ENCODE peak calls at places on chromosomes 2 and 18, in four cellular contexts. U, Q, B and O are unnamed samples.
A peak's percentile ranks its signal among the peaks of the same experiment; 100 is the strongest.

GRCh38 chr2:11305958-11306357 is 38.5 kb downstream of the ROCK2 start:
- DNase-seq in Q (no peak), B (no peak), U (peak; percentile 78), O (no peak)

GRCh38 chr2:99775585-99775984 is 285.8 kb upstream of the REV1 start:
- DNase-seq in Q (no peak), U (no peak), B (no peak), O (no peak)

GRCh38 chr2:176553685-176554106 is 284.5 kb downstream of the MTX2 start:
- DNase-seq in U (peak; percentile 73), Q (peak; percentile 66), B (peak; percentile 50), O (peak; percentile 71)

GRCh38 chr18:4119127-4119648 is 335.9 kb downstream of the DLGAP1 start:
- DNase-seq in Q (no peak), U (no peak), B (no peak), O (no peak)

GRCh38 chr18:12041561-12041960 is 52.1 kb upstream of the ANKRD62 start:
- DNase-seq in Q (no peak), B (no peak), U (peak; percentile 78), O (no peak)

GRCh38 chr18:45617284-45617683 is 2.0 kb downstream of the SLC14A2 start:
- DNase-seq in U (peak; percentile 84), B (peak; percentile 82), Q (peak; percentile 55), O (no peak)

GRCh38 chr18:57767259-57768050 is 35.7 kb downstream of the ATP8B1 start:
- DNase-seq in Q (no peak), B (peak; percentile 24), U (no peak), O (no peak)

GRCh38 chr2:85957256-85957655 is 68.5 kb upstream of the ST3GAL5 start:
- DNase-seq in U (no peak), B (no peak), Q (no peak), O (no peak)

GRCh38 chr2:238169708-238170251 is 11.0 kb downstream of the ERFE start:
- DNase-seq in U (peak; percentile 97), B (peak; percentile 44), Q (no peak), O (no peak)

GRCh38 chr2:121387591-121388325 is 102.8 kb upstream of the TFCP2L1 start:
- DNase-seq in Q (no peak), B (no peak), U (no peak), O (no peak)

GRCh38 chr2:10499275-10499907 is 51.3 kb upstream of the ODC1 start:
- DNase-seq in Q (no peak), U (no peak), B (no peak), O (no peak)

GRCh38 chr18:37483221-37483971 is 82.2 kb downstream of the CELF4 start:
- DNase-seq in B (no peak), Q (no peak), U (peak; percentile 55), O (peak; percentile 39)
- H3K27me3 ChIP-seq in B (peaks cover 62% of the 10 kb centered on the region), Q (peaks cover 48% of the 10 kb centered on the region), U (peaks cover 46% of the 10 kb centered on the region), O (no peaks in the 10 kb centered on the region)

GRCh38 chr18:36812686-36813085 is 16.1 kb downstream of the TPGS2 start:
- DNase-seq in Q (no peak), U (peak; percentile 74), B (no peak), O (no peak)

GRCh38 chr18:36811955-36812354 is 16.8 kb downstream of the TPGS2 start:
- DNase-seq in Q (no peak), U (peak; percentile 28), B (no peak), O (no peak)

GRCh38 chr18:36808681-36809080 is 20.1 kb downstream of the TPGS2 start:
- DNase-seq in B (no peak), U (peak; percentile 57), Q (no peak), O (no peak)

GRCh38 chr18:36811430-36811829 is 17.4 kb downstream of the TPGS2 start:
- DNase-seq in Q (no peak), U (peak; percentile 58), B (no peak), O (no peak)

GRCh38 chr18:36809590-36810381 is 19.0 kb downstream of the TPGS2 start:
- DNase-seq in B (no peak), Q (no peak), U (peak; percentile 82), O (peak; percentile 61)
- H3K36me3 ChIP-seq in B (no peaks in the 10 kb centered on the region), Q (peaks cover 34% of the 10 kb centered on the region), U (no peaks in the 10 kb centered on the region), O (peaks cover 4% of the 10 kb centered on the region)

GRCh38 chr2:172178035-172178434 is 75.3 kb upstream of the DLX2 start:
- DNase-seq in Q (no peak), B (no peak), U (no peak), O (no peak)
- H3K27ac ChIP-seq in Q (no peak overlapping the region), B (no peak overlapping the region), U (no peak overlapping the region), O (no peak overlapping the region)

DNA sequence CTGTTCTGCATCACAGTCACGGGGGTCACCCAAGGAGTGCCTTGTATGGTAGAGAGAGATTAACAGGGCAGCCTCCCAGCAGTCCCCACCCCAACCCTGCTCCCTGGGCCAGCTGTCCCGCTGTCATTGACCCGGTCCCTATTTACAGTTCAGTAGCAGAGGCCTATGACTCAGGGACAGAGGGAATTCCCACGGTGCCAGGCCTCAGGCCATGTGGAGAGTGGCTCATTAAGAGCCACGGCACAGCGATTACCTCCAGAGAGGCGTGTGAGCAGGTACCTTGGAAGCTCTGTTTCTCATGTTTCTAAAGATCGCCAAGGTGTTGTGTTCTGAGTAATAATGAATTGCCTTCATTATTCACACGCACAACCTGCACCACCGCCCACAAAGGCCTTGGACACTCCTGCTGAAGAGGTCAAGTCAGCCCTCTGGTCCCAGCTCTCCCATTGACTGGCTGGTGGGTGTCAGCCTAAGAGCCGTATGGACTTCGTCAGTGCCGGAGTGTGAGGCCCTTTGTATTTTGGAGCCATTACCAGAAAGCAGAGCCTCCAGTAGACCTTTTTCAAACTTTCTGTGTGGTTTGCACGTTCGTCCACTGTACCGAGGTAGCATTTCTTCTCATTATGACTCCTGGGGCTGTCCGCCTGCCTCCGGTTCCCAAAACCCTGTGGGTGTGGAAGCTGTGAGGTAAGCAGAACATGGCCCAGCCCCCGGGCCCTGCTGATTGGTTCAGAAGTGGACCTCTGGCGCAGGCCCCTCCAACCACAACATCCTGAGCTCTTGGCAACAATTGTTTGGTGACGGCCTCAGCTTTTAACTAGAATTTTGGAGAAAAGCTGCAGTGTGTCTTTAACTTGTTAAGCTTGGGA is 47.0 kb downstream of the SERTAD2 start:
- DNase-seq in U (peak; percentile 88), Q (peak; percentile 91), B (peak; percentile 88), O (peak; percentile 87)
- H3K27me3 ChIP-seq in U (no peaks in the 10 kb centered on the region), Q (no peaks in the 10 kb centered on the region), B (no peaks in the 10 kb centered on the region), O (no peaks in the 10 kb centered on the region)

GRCh38 chr2:235774153-235774552 is 280.3 kb downstream of the AGAP1 start:
- DNase-seq in Q (no peak), U (no peak), B (no peak), O (no peak)

GRCh38 chr2:235779444-235779896 is 285.6 kb downstream of the AGAP1 start:
- DNase-seq in B (peak; percentile 69), Q (peak; percentile 68), U (peak; percentile 75), O (peak; percentile 86)

GRCh38 chr2:235780410-235780809 is 286.6 kb downstream of the AGAP1 start:
- DNase-seq in U (no peak), B (no peak), Q (no peak), O (no peak)

GRCh38 chr2:235773188-235773928 is 279.5 kb downstream of the AGAP1 start:
- DNase-seq in U (no peak), Q (no peak), B (no peak), O (no peak)

DNA sequence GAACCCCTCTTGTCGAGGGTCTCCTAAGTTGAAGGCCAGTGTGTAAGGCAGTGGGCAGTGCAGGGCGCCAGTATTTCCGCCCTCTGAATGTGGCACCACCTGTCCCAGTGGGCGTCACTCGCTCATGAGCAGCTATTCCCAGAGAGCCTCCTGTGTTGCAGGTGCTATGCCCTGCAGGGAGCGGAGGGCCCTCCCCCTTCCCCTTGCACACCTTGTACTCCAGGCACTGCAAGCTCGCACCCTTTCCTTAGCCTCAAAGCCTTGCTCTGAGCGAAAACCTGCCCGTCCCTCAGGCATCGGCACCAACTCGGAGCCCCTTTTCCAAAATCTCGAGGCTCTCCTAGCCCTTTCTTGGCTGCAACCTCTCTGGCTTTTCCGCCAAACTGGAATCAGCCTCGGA is 282.7 kb downstream of the AGAP1 start:
- DNase-seq in U (no peak), Q (no peak), B (no peak), O (no peak)
- H3K36me3 ChIP-seq in U (peaks cover 3% of the 10 kb centered on the region), Q (peaks cover 11% of the 10 kb centered on the region), B (no peaks in the 10 kb centered on the region), O (no peaks in the 10 kb centered on the region)

DNA sequence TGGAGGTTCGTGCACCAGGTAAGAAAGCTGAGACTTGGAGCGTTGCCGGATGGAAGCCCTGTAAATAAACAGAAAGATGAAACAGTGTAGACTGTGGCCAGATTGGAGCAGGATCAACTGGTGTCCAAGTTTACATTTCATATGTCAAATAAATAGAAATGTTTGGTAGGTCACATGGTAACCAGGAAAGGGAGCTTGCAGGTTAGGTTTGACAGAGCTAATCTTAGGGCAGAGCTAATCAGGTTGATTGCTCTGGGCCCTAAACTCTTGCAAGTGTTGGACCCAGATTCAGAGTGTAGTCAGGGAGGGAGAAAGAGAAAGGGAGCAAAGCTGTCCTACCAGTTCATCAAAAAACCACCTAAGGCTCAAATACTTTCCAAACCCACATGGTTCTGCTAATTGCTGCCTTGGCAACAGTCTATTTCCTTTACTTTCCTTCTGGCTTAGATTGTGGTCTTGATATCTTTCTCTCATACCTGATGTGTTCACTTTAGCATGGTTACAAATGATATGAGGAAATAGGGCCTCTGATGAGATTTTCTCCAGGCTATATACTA is 63.2 kb downstream of the G6PC2 start:
- DNase-seq in Q (no peak), U (no peak), B (no peak), O (no peak)
- H3K27ac ChIP-seq in Q (no peak overlapping the region), U (no peak overlapping the region), B (no peak overlapping the region), O (no peak overlapping the region)

DNA sequence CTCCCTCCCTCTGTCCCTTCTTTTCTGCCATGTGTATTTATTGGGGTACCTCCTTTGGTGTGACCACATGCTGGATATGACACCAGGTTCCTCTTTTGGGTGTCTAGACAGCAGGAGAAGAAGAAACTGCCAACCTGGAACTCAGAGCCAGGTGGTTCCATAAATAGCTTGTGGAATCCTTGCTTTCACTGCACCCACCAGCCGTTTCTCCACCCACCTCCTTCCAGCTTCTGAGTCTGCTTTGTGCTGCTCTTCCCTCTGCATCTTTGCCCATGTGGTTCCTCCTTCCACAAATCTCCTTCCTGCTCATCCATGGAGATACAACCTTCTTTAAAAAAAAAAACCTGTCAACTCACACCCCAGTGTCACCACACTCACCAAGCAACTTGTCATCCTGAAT is 80.2 kb upstream of the SKOR2 start:
- DNase-seq in U (no peak), Q (no peak), B (no peak), O (no peak)
- H3K27me3 ChIP-seq in U (no peaks in the 10 kb centered on the region), Q (no peaks in the 10 kb centered on the region), B (peaks cover 16% of the 10 kb centered on the region), O (no peaks in the 10 kb centered on the region)

GRCh38 chr2:215411941-215412743 is 23.7 kb downstream of the FN1 start:
- DNase-seq in U (no peak), B (no peak), Q (no peak), O (no peak)

GRCh38 chr2:215413484-215413777 is 22.4 kb downstream of the FN1 start:
- DNase-seq in Q (no peak), B (no peak), U (no peak), O (no peak)

GRCh38 chr2:215409331-215410127 is 26.3 kb downstream of the FN1 start:
- DNase-seq in U (no peak), B (no peak), Q (no peak), O (peak; percentile 10)

GRCh38 chr2:215413974-215414373 is 21.9 kb downstream of the FN1 start:
- DNase-seq in B (no peak), Q (no peak), U (no peak), O (no peak)

GRCh38 chr2:215410932-215411285 is 25.0 kb downstream of the FN1 start:
- DNase-seq in B (no peak), Q (no peak), U (peak; percentile 94), O (no peak)
- H3K36me3 ChIP-seq in B (no peaks in the 10 kb centered on the region), Q (peaks cover 80% of the 10 kb centered on the region), U (peaks cover 37% of the 10 kb centered on the region), O (peaks cover 39% of the 10 kb centered on the region)